ENCODE peak calls at places on chromosomes 3 and 15, in eight cellular contexts. O is HAP-1; U is M059J; S is COR-L47; L is naive thymus-derived CD8-positive, alpha-beta T cell; J is HCEC 1CT; K is stimulated activated CD8-positive, alpha-beta memory T cell treated with anti-CD3 and anti-CD28 coated beads, Interleukin-12 subunit alpha, Interleukin-12 subunit beta, amount 100 ng/mL, for 1 hour; M is NCI-H1048. I is an unnamed sample.

GRCh38 chr3:13141991-13142412 is 68.8 kb upstream of the IQSEC1 start:
- DNase-seq in O (peak), U (peak), S (no peak), L (no peak), J (no peak), K (no peak), M (no peak), I (peak)

GRCh38 chr3:68893600-68894239 is 38.6 kb downstream of the TAFA4 start:
- DNase-seq in O (peak), U (peak), S (peak), L (peak), J (peak), K (no peak), M (no peak), I (peak)

GRCh38 chr3:161310649-161311423 is 60.5 kb downstream of the SPTSSB start:
- DNase-seq in O (no peak), U (no peak), S (no peak), L (peak), J (no peak), K (peak), M (no peak), I (no peak)

GRCh38 chr3:179297971-179298725 is 24.7 kb upstream of the ZNF639 start:
- DNase-seq in O (no peak), U (peak), S (no peak), L (no peak), J (no peak), K (no peak), M (no peak), I (no peak)

GRCh38 chr3:134326760-134327593 is 47.3 kb downstream of the AMOTL2 start:
- DNase-seq in O (peak), U (peak), S (no peak), L (no peak), J (peak), K (no peak), M (no peak), I (no peak)

GRCh38 chr3:61575893-61576292 is 14.5 kb downstream of the PTPRG start:
- DNase-seq in O (no peak), U (no peak), S (no peak), L (no peak), J (no peak), K (no peak), M (no peak), I (no peak)

GRCh38 chr3:15636028-15636709 is 34.6 kb downstream of the BTD start:
- DNase-seq in O (no peak), U (peak), S (no peak), L (no peak), J (peak), K (no peak), M (no peak), I (no peak)

GRCh38 chr3:127157181-127157828 is 35.6 kb upstream of the PRR23E start:
- DNase-seq in O (no peak), U (no peak), S (peak), L (no peak), J (no peak), K (no peak), M (no peak), I (no peak)

GRCh38 chr3:88075061-88075460 is 16.0 kb downstream of the ZNF654 start:
- DNase-seq in O (no peak), U (no peak), S (no peak), L (no peak), J (no peak), K (no peak), M (no peak), I (no peak)

GRCh38 chr15:81394609-81395008 is 20.6 kb upstream of the TMC3 start:
- DNase-seq in O (no peak), U (no peak), S (no peak), L (no peak), J (no peak), K (no peak), M (no peak), I (no peak)

GRCh38 chr15:60634815-60635214 is 155.9 kb upstream of the ICE2 start:
- DNase-seq in O (no peak), U (peak), S (no peak), L (no peak), J (no peak), K (no peak), M (no peak), I (no peak)

GRCh38 chr3:39434574-39434973 is 28.1 kb downstream of the RPSA start:
- DNase-seq in O (no peak), U (peak), S (no peak), L (no peak), J (peak), K (no peak), M (no peak), I (no peak)

GRCh38 chr15:68682330-68682729 is 103.5 kb downstream of the CORO2B start:
- DNase-seq in O (no peak), U (no peak), S (no peak), L (no peak), J (no peak), K (no peak), M (no peak), I (no peak)

GRCh38 chr15:66948294-66948693 is 117.1 kb upstream of the SMAD3 start:
- DNase-seq in O (no peak), U (peak), S (no peak), L (no peak), J (no peak), K (no peak), M (no peak), I (no peak)

GRCh38 chr3:59660376-59660775 is 610.6 kb upstream of the CFAP20DC start:
- DNase-seq in O (no peak), U (peak), S (no peak), L (no peak), J (peak), K (no peak), M (no peak), I (no peak)

GRCh38 chr3:119161240-119161639 is 12.2 kb upstream of the UPK1B start:
- DNase-seq in O (no peak), U (no peak), S (no peak), L (no peak), J (no peak), K (no peak), M (no peak), I (no peak)

GRCh38 chr3:47103619-47104018 is 60.3 kb downstream of the SETD2 start:
- DNase-seq in O (no peak), U (no peak), S (no peak), L (no peak), J (no peak), K (no peak), M (no peak), I (no peak)

GRCh38 chr3:151407928-151408327 is 23.4 kb upstream of the P2RY12 start:
- DNase-seq in O (no peak), U (no peak), S (no peak), L (no peak), J (no peak), K (no peak), M (no peak), I (no peak)

GRCh38 chr3:78919021-78919755 is 848.6 kb downstream of the ROBO1 start:
- DNase-seq in O (no peak), U (peak), S (no peak), L (no peak), J (peak), K (no peak), M (no peak), I (no peak)

GRCh38 chr3:30475038-30475808 is 131.2 kb upstream of the TGFBR2 start:
- DNase-seq in O (no peak), U (no peak), S (no peak), L (no peak), J (no peak), K (no peak), M (no peak), I (no peak)

GRCh38 chr3:53261712-53262111 is 5.9 kb upstream of the TKT start:
- DNase-seq in O (no peak), U (no peak), S (no peak), L (no peak), J (no peak), K (no peak), M (no peak), I (no peak)

GRCh38 chr3:193875601-193876321 is 260.2 kb upstream of the HES1 start:
- DNase-seq in O (no peak), U (no peak), S (no peak), L (no peak), J (no peak), K (no peak), M (no peak), I (no peak)

GRCh38 chr15:93300796-93301195 is 211.8 kb upstream of the RGMA start:
- DNase-seq in O (no peak), U (no peak), S (no peak), L (no peak), J (no peak), K (no peak), M (no peak), I (no peak)

GRCh38 chr3:100602506-100603444 is 6.6 kb upstream of the ADGRG7 start:
- DNase-seq in O (no peak), U (peak), S (peak), L (no peak), J (peak), K (no peak), M (no peak), I (no peak)

GRCh38 chr3:140268103-140268502 is 333.1 kb downstream of the CLSTN2 start:
- DNase-seq in O (no peak), U (no peak), S (no peak), L (no peak), J (no peak), K (no peak), M (no peak), I (no peak)

GRCh38 chr15:91867581-91868026 is 14.1 kb downstream of the SLCO3A1 start:
- DNase-seq in O (no peak), U (peak), S (no peak), L (no peak), J (peak), K (no peak), M (no peak), I (no peak)

GRCh38 chr3:48564022-48564421 is 441 bp upstream of the UCN2 start:
- DNase-seq in O (no peak), U (peak), S (no peak), L (no peak), J (peak), K (peak), M (no peak), I (no peak)

GRCh38 chr3:54783611-54784010 is 144.2 kb downstream of the LRTM1 start:
- DNase-seq in O (no peak), U (peak), S (no peak), L (no peak), J (no peak), K (no peak), M (no peak), I (no peak)

GRCh38 chr3:59056706-59057105 is 6.9 kb upstream of the CFAP20DC start:
- DNase-seq in O (no peak), U (peak), S (no peak), L (no peak), J (peak), K (no peak), M (no peak), I (no peak)

GRCh38 chr15:40338921-40339620 is 1.7 kb downstream of the CCDC9B start:
- DNase-seq in O (no peak), U (peak), S (no peak), L (no peak), J (peak), K (no peak), M (no peak), I (no peak)

I was measured in HEK293T.